ENCODE peak calls at places on chromosomes 7 and 10, in four cellular contexts. D, F, C and V are unnamed samples.

GRCh38 chr7:22255834-22256233 is 101.1 kb downstream of the RAPGEF5 start:
- DNase-seq in D (no peak), F (no peak), C (no peak), V (no peak)

GRCh38 chr7:101021703-101022102 is 1.8 kb downstream of the MUC17 start:
- DNase-seq in D (no peak), F (no peak), C (no peak), V (no peak)

GRCh38 chr10:48493083-48493871 is 111.6 kb downstream of the ARHGAP22 start:
- DNase-seq in D (no peak), F (peak; percentile 77), C (peak; percentile 71), V (no peak)

GRCh38 chr7:105399043-105399725 is 10.5 kb upstream of the SRPK2 start:
- DNase-seq in D (no peak), F (peak; percentile 9), C (no peak), V (no peak)

GRCh38 chr7:130822642-130823041 is 88.6 kb upstream of the KLF14 start:
- DNase-seq in D (no peak), F (no peak), C (no peak), V (no peak)

GRCh38 chr7:130216750-130217149 is 9.1 kb downstream of the SSMEM1 start:
- DNase-seq in D (no peak), F (no peak), C (no peak), V (no peak)

GRCh38 chr10:75187961-75188426 is 22.6 kb upstream of the VDAC2 start:
- DNase-seq in D (peak; percentile 22), F (peak; percentile 35), C (no peak), V (peak; percentile 67)

GRCh38 chr7:36512607-36513006 is 122.9 kb downstream of the ANLN start:
- DNase-seq in D (no peak), F (no peak), C (no peak), V (no peak)

GRCh38 chr7:139731802-139732470 is 45.9 kb downstream of the HIPK2 start:
- DNase-seq in D (no peak), F (peak; percentile 91), C (peak; percentile 90), V (no peak)

GRCh38 chr7:24720283-24720682 is 37.0 kb downstream of the GSDME start:
- DNase-seq in D (no peak), F (no peak), C (no peak), V (no peak)